ENCODE peak calls at places on chromosomes 2 and 18, in seven cellular contexts. H is stimulated activated CD4-positive, alpha-beta T cell treated with anti-CD3 and anti-CD28 coated beads, Interleukin-2, amount 100 ng/mL, for 24 hours; G is T-helper 2 cell; J is midbrain; K is bronchial epithelial cell; F is CD4-positive, alpha-beta T cell; O is stimulated activated CD8-positive, alpha-beta memory T cell treated with anti-CD3 and anti-CD28 coated beads, Interleukin-4, amount 100 ng/mL, for 24 hours. R is an unnamed sample.

GRCh38 chr2:29016500-29016899 is 35.4 kb downstream of the TOGARAM2 start:
- DNase-seq in H (no peak), G (no peak), J (no peak), K (no peak), F (no peak), O (no peak), R (no peak)

GRCh38 chr18:70426818-70427217 is 138.0 kb downstream of the SOCS6 start:
- DNase-seq in H (no peak), G (no peak), J (no peak), K (no peak), F (no peak), O (no peak), R (no peak)

GRCh38 chr2:99911711-99912110 is 230.7 kb downstream of the AFF3 start:
- DNase-seq in H (no peak), G (no peak), J (no peak), K (peak; percentile 20), F (no peak), O (no peak), R (no peak)

GRCh38 chr2:34012728-34013302 is 413.7 kb upstream of the FAM98A start:
- DNase-seq in H (peak; percentile 17), G (no peak), J (peak; percentile 81), K (peak; percentile 55), F (no peak), O (peak; percentile 0), R (peak; percentile 55)

GRCh38 chr2:33340265-33340664 is 136.2 kb upstream of the RASGRP3 start:
- DNase-seq in H (no peak), G (no peak), J (no peak), K (no peak), F (no peak), O (no peak), R (no peak)

GRCh38 chr2:3633089-3633981 is 24.7 kb upstream of the ALLC start:
- DNase-seq in H (no peak), G (no peak), J (no peak), K (peak; percentile 94), F (no peak), O (no peak), R (no peak)

GRCh38 chr2:108988796-108989713 is at the start of gene EDAR:
- DNase-seq in H (peak; percentile 51), G (peak; percentile 18), J (no peak), K (peak; percentile 74), F (peak; percentile 35), O (no peak), R (peak; percentile 77)

GRCh38 chr2:72544554-72544953 is 281.3 kb downstream of the EXOC6B start:
- DNase-seq in H (no peak), G (no peak), J (no peak), K (no peak), F (no peak), O (no peak), R (no peak)

GRCh38 chr2:20186078-20186854 is 38.7 kb downstream of the SDC1 start:
- DNase-seq in H (no peak), G (no peak), J (peak; percentile 9), K (peak; percentile 73), F (no peak), O (no peak), R (no peak)

GRCh38 chr2:3435440-3435839 is 55.9 kb downstream of the TRAPPC12 start:
- DNase-seq in H (no peak), G (no peak), J (no peak), K (no peak), F (no peak), O (no peak), R (no peak)

GRCh38 chr2:216992056-216992455 is 132.2 kb upstream of the TNP1 start:
- DNase-seq in H (no peak), G (no peak), J (no peak), K (no peak), F (no peak), O (no peak), R (no peak)

GRCh38 chr18:62678847-62679535 is 36.4 kb upstream of the PHLPP1 start:
- DNase-seq in H (no peak), G (no peak), J (no peak), K (no peak), F (no peak), O (no peak), R (no peak)

GRCh38 chr2:224469374-224469964 is 67.6 kb upstream of the FAM124B start:
- DNase-seq in H (no peak), G (no peak), J (no peak), K (no peak), F (no peak), O (no peak), R (no peak)

GRCh38 chr18:79791141-79791972 is 6.4 kb upstream of the KCNG2 start:
- DNase-seq in H (no peak), G (no peak), J (no peak), K (peak; percentile 91), F (no peak), O (no peak), R (no peak)

GRCh38 chr18:8657873-8658521 is 47.4 kb upstream of the MTCL1 start:
- DNase-seq in H (no peak), G (no peak), J (no peak), K (peak; percentile 75), F (no peak), O (no peak), R (no peak)